ENCODE peak calls at places on chromosomes 2 and 18, in seven cellular contexts. X is suprapubic skin, H is prostate gland, L is endothelial cell of umbilical vein, E is transverse colon, G is GM23338, A is HepG2. M is an unnamed sample.

GRCh38 chr2:149428783-149429182 is 98.4 kb downstream of the LYPD6 start:
- DNase-seq in X (no peak), H (no peak), L (no peak), E (no peak), G (no peak), A (no peak), M (no peak)

GRCh38 chr2:131408176-131408575 is 44.2 kb upstream of the RAB6D start:
- DNase-seq in X (no peak), H (no peak), L (no peak), E (no peak), G (no peak), A (no peak), M (no peak)

GRCh38 chr2:25029183-25029554 is 12.7 kb upstream of the EFR3B start:
- DNase-seq in X (no peak), H (no peak), L (no peak), E (no peak), G (no peak), A (no peak), M (no peak)

GRCh38 chr18:21038201-21038600 is 73.4 kb downstream of the ROCK1 start:
- DNase-seq in X (no peak), H (no peak), L (peak), E (no peak), G (no peak), A (no peak), M (no peak)

GRCh38 chr18:3806656-3807055 is 356.7 kb downstream of the TGIF1 start:
- DNase-seq in X (no peak), H (no peak), L (no peak), E (no peak), G (no peak), A (no peak), M (no peak)

GRCh38 chr18:36095936-36096519 is 28.7 kb upstream of the RPRD1A start:
- DNase-seq in X (no peak), H (no peak), L (peak), E (no peak), G (peak), A (peak), M (no peak)

GRCh38 chr2:20536619-20537422 is 89.9 kb downstream of the RHOB start:
- DNase-seq in X (no peak), H (peak), L (no peak), E (no peak), G (no peak), A (peak), M (no peak)

GRCh38 chr18:64974378-64975125 is 776.3 kb upstream of the CDH7 start:
- DNase-seq in X (no peak), H (peak), L (no peak), E (no peak), G (peak), A (no peak), M (no peak)

GRCh38 chr18:21051615-21052014 is 60.0 kb downstream of the ROCK1 start:
- DNase-seq in X (no peak), H (no peak), L (no peak), E (no peak), G (no peak), A (no peak), M (no peak)

GRCh38 chr2:47422560-47422959 is 19.6 kb downstream of the MSH2 start:
- DNase-seq in X (no peak), H (no peak), L (peak), E (no peak), G (no peak), A (no peak), M (no peak)
- TF ChIP-seq POLR2AphosphoS5 in X (no peak), H (no peak), L (no peak), E (no peak), G (no peak), A (no peak), M (no peak)

DNA sequence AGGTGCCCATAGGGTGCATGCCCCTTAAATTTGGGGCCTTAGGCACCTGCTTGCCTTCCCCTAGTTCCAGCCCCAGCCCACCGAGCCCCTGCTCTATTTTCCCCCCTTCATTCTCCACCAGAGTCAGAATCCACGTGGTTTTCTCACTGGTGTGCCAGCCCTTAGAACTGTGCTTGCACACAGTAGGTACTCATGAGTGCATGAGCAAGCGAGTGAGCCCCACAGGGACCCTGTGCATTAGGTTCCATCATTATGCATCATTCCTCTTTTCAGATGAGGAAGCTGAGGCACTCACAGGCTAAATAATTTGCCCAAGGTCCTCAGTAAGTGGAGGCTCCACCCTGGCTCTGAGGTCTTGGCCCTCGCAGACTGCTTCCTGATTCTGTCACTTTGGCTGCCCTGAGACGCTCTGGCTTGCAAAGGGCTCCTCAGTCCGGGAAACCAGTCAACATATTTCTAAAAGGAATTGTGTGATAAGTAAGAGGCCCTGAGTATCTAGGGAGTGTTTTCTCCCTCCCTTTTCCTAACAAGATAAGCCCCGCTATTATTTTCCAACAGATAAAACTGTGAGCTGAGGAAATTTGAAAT is 71.7 kb downstream of the IL1R2 start:
- DNase-seq in X (no peak), H (no peak), L (peak), E (peak), G (no peak), A (no peak), M (no peak)
- TF ChIP-seq POLR2AphosphoS5 in X (no peak), H (no peak), L (no peak), E (no peak), G (no peak), A (no peak), M (no peak)

GRCh38 chr18:48949606-48950535 is 894 bp downstream of the SMAD7 start:
- DNase-seq in X (no peak), H (no peak), L (peak), E (peak), G (peak), A (no peak), M (no peak)
- TF ChIP-seq POLR2AphosphoS5 in X (no peak), H (no peak), L (no peak), E (no peak), G (no peak), A (no peak), M (peak)

GRCh38 chr2:64645014-64645418 is 8.7 kb downstream of the SERTAD2 start:
- DNase-seq in X (no peak), H (peak), L (peak), E (peak), G (peak), A (peak), M (peak)

GRCh38 chr2:64641585-64641984 is 12.1 kb downstream of the SERTAD2 start:
- DNase-seq in X (no peak), H (no peak), L (no peak), E (no peak), G (no peak), A (no peak), M (no peak)

GRCh38 chr2:64643838-64644219 is 9.9 kb downstream of the SERTAD2 start:
- DNase-seq in X (no peak), H (no peak), L (no peak), E (no peak), G (no peak), A (no peak), M (no peak)

GRCh38 chr2:64646007-64646880 is 7.5 kb downstream of the SERTAD2 start:
- DNase-seq in X (peak), H (peak), L (peak), E (peak), G (peak), A (peak), M (peak)

DNA sequence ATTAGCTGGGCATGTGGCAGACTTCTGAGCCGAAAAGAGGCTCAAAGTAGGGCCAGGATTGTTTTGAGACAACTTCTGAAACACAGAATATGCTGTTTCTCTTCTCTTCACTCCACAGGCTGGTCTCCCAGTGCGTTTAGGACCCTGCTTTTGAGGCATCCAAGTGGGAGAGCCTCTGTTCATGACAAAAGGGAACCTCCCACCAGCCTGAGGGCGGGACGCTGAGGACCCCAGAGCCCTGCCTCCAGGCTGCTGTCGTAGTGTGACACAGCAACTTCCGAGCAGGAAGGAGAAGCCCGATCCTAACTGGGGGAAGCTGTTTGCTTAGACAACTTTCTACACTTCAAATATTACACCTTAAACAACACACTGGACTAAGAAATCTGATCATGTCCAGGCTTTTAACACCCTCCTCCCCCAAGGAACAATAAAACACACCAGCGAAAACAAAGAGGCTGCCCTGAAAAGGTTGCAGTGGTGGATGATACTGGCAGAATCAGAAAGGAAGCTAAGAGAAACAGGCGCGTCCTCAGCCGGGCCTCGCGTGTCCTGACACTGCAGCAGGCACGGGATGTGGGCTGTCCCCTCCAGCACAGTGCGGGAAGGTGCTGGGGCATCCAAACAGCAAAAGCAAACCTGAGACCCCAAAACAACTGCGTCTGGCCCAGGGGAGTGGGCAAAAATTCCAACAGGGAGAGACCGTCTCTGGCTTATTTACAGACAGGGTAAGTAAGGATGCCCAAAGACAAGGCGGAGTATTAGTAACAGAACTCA is 9.3 kb downstream of the SERTAD2 start:
- DNase-seq in X (peak), H (peak), L (peak), E (peak), G (peak), A (peak), M (peak)
- TF ChIP-seq POLR2AphosphoS5 in X (no peak), H (peak), L (peak), E (peak), G (peak), A (no peak), M (peak)

GRCh38 chr2:218998414-218999002 is 5.3 kb upstream of the CRYBA2 start:
- DNase-seq in X (no peak), H (no peak), L (no peak), E (no peak), G (no peak), A (no peak), M (no peak)

GRCh38 chr2:218996937-218997336 is 3.7 kb upstream of the CRYBA2 start:
- DNase-seq in X (no peak), H (peak), L (no peak), E (no peak), G (no peak), A (no peak), M (no peak)

GRCh38 chr2:218995561-218995960 is 2.3 kb upstream of the CRYBA2 start:
- DNase-seq in X (no peak), H (no peak), L (no peak), E (no peak), G (no peak), A (no peak), M (no peak)

GRCh38 chr2:218997730-218998129 is 4.5 kb upstream of the CRYBA2 start:
- DNase-seq in X (no peak), H (no peak), L (no peak), E (no peak), G (no peak), A (no peak), M (no peak)

GRCh38 chr2:218995972-218996644 is 2.9 kb upstream of the CRYBA2 start:
- DNase-seq in X (peak), H (peak), L (peak), E (peak), G (peak), A (peak), M (peak)
- TF ChIP-seq POLR2AphosphoS5 in X (no peak), H (peak), L (no peak), E (peak), G (no peak), A (no peak), M (no peak)

GRCh38 chr18:76492669-76493212 is 2.3 kb downstream of the ZNF516 start:
- DNase-seq in X (peak), H (peak), L (peak), E (peak), G (peak), A (peak), M (peak)
- TF ChIP-seq POLR2AphosphoS5 in X (no peak), H (peak), L (peak), E (peak), G (peak), A (peak), M (peak)

DNA sequence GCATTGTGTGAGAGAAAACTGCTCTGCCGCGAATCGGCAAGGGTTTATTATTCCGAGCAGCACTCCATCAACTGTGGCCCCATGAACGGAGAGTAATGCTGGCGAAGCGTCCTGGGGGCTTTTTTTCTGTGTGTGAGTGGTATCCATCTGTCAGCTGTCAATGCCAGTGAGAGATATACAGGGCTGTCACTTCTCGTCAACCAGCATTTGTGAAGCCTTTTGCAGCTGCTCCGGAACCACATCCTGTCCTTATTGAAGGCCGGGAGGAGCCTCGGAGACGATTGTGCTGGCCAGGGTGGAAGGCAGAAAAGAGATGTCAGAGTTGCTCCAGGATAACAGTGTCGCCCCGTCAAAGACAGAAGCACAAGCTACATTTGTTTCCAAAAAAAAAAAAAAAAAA is 356.9 kb upstream of the SMIM21 start:
- DNase-seq in X (no peak), H (no peak), L (no peak), E (no peak), G (no peak), A (no peak), M (no peak)
- TF ChIP-seq POLR2AphosphoS5 in X (no peak), H (no peak), L (no peak), E (no peak), G (no peak), A (no peak), M (no peak)